ENCODE peak calls at places on chromosomes 13 and 19, in six cellular contexts. I is ascending aorta, D is fibroblast of lung, G is ovary, T is neural progenitor cell, E is heart right ventricle. A is an unnamed sample.
A peak's percentile ranks its signal among the peaks of the same experiment; 100 is the strongest.

GRCh38 chr19:29809795-29810503 is 1.8 kb upstream of the CCNE1 start:
- DNase-seq in D (no peak), T (no peak), E (no peak), G (peak; percentile 26), I (no peak), A (no peak)

GRCh38 chr13:39786091-39786490 is 130.6 kb downstream of the COG6 start:
- DNase-seq in E (no peak), T (peak; percentile 61), G (no peak), I (no peak), D (no peak), A (no peak)

GRCh38 chr19:35414442-35414841 is 33.6 kb upstream of the FFAR2 start:
- DNase-seq in D (no peak), G (no peak), E (no peak), T (no peak), I (no peak), A (no peak)

GRCh38 chr13:73720216-73720840 is 413.9 kb downstream of the KLF12 start:
- DNase-seq in G (no peak), D (peak; percentile 41), T (no peak), E (no peak), I (no peak), A (no peak)

GRCh38 chr19:1251233-1251502 is 2.8 kb downstream of the MIDN start:
- DNase-seq in E (no peak), T (peak; percentile 60), I (no peak), G (peak; percentile 77), D (peak; percentile 72), A (peak; percentile 64)

GRCh38 chr19:30659638-30660037 is 287.5 kb downstream of the ZNF536 start:
- DNase-seq in T (no peak), E (no peak), I (no peak), D (no peak), G (no peak), A (no peak)

GRCh38 chr19:14406645-14407331 is 12.4 kb downstream of the DDX39A start:
- DNase-seq in T (no peak), D (no peak), G (no peak), I (no peak), E (no peak), A (no peak)

GRCh38 chr19:41866284-41866683 is 6.2 kb downstream of the RPS19 start:
- DNase-seq in D (no peak), E (no peak), T (no peak), I (no peak), G (no peak), A (no peak)

GRCh38 chr13:67934615-67935330 is 704.6 kb upstream of the PCDH9 start:
- DNase-seq in T (no peak), E (no peak), D (peak; percentile 5), I (no peak), G (no peak), A (no peak)

GRCh38 chr19:37079238-37079637 is 1.0 kb downstream of the ZNF420 start:
- DNase-seq in D (no peak), E (no peak), T (peak; percentile 5), G (no peak), I (no peak), A (no peak)

GRCh38 chr19:33639034-33639681 is 17.4 kb downstream of the CHST8 start:
- DNase-seq in D (no peak), E (no peak), I (no peak), G (no peak), T (no peak), A (no peak)

GRCh38 chr13:43963726-43964125 is 84.0 kb downstream of the LACC1 start:
- DNase-seq in I (no peak), E (no peak), T (peak; percentile 22), G (peak; percentile 72), D (no peak), A (no peak)

GRCh38 chr19:30635026-30635985 is 263.1 kb downstream of the ZNF536 start:
- DNase-seq in G (no peak), D (no peak), T (no peak), I (no peak), E (no peak), A (no peak)

GRCh38 chr13:96900992-96901391 is 93.3 kb downstream of the OXGR1 start:
- DNase-seq in D (peak; percentile 4), G (no peak), T (no peak), I (no peak), E (no peak), A (no peak)

GRCh38 chr19:52138614-52139290 is 986 bp downstream of the ZNF616 start:
- DNase-seq in I (no peak), D (peak; percentile 40), E (no peak), G (peak; percentile 51), T (peak; percentile 82), A (no peak)

GRCh38 chr13:110957181-110957884 is 42.5 kb upstream of the ANKRD10 start:
- DNase-seq in D (no peak), T (no peak), G (no peak), E (no peak), I (no peak), A (no peak)

GRCh38 chr19:38267780-38268430 is 3.5 kb downstream of the SPINT2 start:
- DNase-seq in I (no peak), D (no peak), T (no peak), E (no peak), G (no peak), A (no peak)

GRCh38 chr19:2253106-2254051 is 2.8 kb downstream of the JSRP1 start:
- DNase-seq in T (peak; percentile 83), G (no peak), D (no peak), I (no peak), E (no peak), A (no peak)
- H3K4me3 ChIP-seq in T (peak overlapping the region; percentile 58), G (no peak overlapping the region), D (no peak overlapping the region), I (peak overlapping the region; percentile 39), E (peak overlapping the region; percentile 0), A (no peak overlapping the region)

GRCh38 chr19:6807291-6807690 is 34.8 kb downstream of the VAV1 start:
- DNase-seq in D (no peak), G (no peak), I (no peak), T (no peak), E (no peak), A (no peak)

GRCh38 chr19:6811378-6811777 is 38.9 kb downstream of the VAV1 start:
- DNase-seq in D (no peak), I (no peak), G (no peak), E (no peak), T (no peak), A (no peak)

GRCh38 chr19:6808494-6808893 is 36.0 kb downstream of the VAV1 start:
- DNase-seq in I (no peak), T (no peak), E (no peak), G (no peak), D (no peak), A (no peak)

GRCh38 chr19:6811906-6812305 is 39.4 kb downstream of the VAV1 start:
- DNase-seq in D (peak; percentile 58), G (no peak), T (no peak), I (no peak), E (no peak), A (no peak)

DNA sequence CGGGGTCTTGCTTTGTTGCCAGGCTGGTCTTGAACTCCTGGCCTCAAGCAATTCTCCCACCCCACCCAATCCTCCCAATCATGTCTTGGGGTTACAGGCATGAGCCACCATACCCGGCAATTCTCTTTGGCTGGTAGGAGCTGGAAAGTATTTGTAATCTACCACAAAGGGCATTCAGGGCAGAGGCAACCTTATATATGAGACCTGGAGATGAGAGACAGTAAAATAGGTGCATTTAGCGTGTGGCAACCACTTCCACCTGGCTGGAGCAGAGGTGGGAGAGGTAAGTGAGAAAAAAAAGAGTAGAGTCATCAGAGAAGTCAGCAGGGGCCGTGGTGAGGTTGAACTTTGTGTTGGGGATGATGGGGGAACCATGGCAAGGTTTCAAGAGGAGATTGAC is 36.8 kb downstream of the VAV1 start:
- DNase-seq in G (no peak), I (no peak), T (no peak), D (no peak), E (no peak), A (no peak)
- TF ChIP-seq CTCF in G (no peak), I (no peak), T (no peak), D (no peak), E (no peak), A (no peak)

GRCh38 chr19:8150998-8151397 is 1.6 kb upstream of the FBN3 start:
- DNase-seq in I (no peak), T (no peak), G (no peak), E (no peak), D (no peak), A (no peak)
- H3K27ac ChIP-seq in I (no peak overlapping the region), T (no peak overlapping the region), G (no peak overlapping the region), E (no peak overlapping the region), D (no peak overlapping the region), A (no peak overlapping the region)

DNA sequence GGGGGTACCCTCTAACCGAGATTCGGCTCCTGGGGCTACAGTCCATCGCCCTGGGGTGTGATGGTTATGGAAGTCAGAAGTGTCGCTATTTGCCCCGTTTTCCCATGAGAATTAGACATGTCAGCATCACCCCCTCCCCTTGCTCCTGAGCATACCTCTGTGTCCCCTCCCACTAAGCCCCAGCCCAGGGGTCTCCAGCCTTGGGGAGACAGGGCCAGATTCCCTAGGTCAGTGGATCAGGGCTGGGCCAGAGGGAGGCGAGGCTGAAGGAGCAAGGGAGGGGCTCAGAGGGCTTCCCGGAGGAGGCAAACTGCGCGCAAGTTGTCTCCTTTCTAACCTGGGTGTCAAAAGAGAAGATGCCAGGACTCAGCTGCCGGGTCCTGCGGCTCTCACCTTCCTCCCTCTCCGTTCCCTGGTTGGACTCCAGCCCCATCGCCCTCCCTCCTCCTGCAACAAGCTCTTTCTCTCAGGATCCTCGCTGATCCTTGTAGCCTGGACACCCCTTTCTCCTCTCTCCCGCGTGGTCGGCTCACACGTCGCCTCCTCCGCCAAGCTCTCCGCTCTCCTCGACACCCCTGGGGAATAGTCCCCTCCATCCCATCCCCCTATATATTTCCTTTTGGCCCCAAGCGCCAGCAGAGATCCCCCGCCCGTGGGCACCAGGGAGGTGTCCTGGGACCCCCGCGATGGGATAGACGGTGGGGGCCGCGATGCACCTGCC is 459 bp upstream of the TMEM59L start:
- DNase-seq in T (peak; percentile 36), D (no peak), G (no peak), I (no peak), E (no peak), A (no peak)
- H3K4me3 ChIP-seq in T (peak overlapping the region; percentile 57), D (peak overlapping the region; percentile 48), G (peak overlapping the region; percentile 12), I (peak overlapping the region; percentile 62), E (peak overlapping the region; percentile 42), A (no peak overlapping the region)

GRCh38 chr19:5271145-5271544 is 69.5 kb downstream of the PTPRS start:
- DNase-seq in T (no peak), D (no peak), E (no peak), I (no peak), G (no peak), A (no peak)
- TF ChIP-seq CTCF in T (peak; percentile 40), D (peak; percentile 3), E (no peak), I (no peak), G (no peak), A (no peak)

DNA sequence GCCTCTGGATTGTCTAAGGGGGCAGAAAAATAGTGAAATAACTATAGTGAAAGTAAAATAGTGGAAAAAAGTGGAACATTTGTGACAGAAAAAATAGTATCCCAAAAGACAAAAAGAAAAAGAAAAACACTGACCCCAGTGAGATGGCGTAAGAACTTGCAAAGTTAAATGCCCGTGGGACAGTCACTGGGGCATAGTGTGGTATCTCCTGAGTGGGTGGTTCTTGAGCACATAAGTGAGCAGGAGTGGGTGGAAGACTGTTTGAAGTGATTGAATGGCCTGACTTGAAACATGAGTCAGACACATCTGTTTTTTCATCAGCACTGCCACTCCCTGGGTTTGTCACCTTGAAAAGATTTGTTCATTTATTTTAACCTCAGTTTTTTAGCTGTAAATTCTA is 2.5 kb downstream of the ZNF430 start:
- DNase-seq in G (no peak), E (no peak), I (no peak), D (peak; percentile 85), T (no peak), A (no peak)
- H3K27ac ChIP-seq in G (no peak overlapping the region), E (no peak overlapping the region), I (no peak overlapping the region), D (no peak overlapping the region), T (no peak overlapping the region), A (no peak overlapping the region)